ENCODE peak calls at places on chromosomes 6 and 20, in ten cellular contexts. V, L, A, B, N, K, G, S, Q and F are unnamed samples.

GRCh38 chr6:56914791-56915658 is 39.9 kb upstream of the BEND6 start:
- DNase-seq in K (no peak), G (no peak), S (no peak), B (no peak), A (no peak), L (no peak), N (no peak), V (peak; percentile 26), Q (peak; percentile 79), F (no peak)

GRCh38 chr6:98831057-98832031 is 3.0 kb upstream of the POU3F2 start:
- DNase-seq in N (no peak), A (no peak), Q (no peak), B (no peak), V (no peak), G (no peak), K (no peak), L (peak; percentile 57), S (no peak), F (no peak)

GRCh38 chr20:24695529-24696225 is 226.2 kb downstream of the SYNDIG1 start:
- DNase-seq in G (no peak), V (no peak), S (no peak), Q (no peak), K (no peak), B (no peak), A (no peak), L (no peak), N (no peak), F (no peak)

GRCh38 chr6:33014841-33015634 is 5.6 kb upstream of the HLA-DOA start:
- DNase-seq in N (peak; percentile 84), A (peak; percentile 85), Q (peak; percentile 75), K (peak; percentile 68), B (peak; percentile 60), S (peak; percentile 68), V (peak; percentile 87), L (peak; percentile 63), G (peak; percentile 49), F (peak; percentile 78)

GRCh38 chr6:41159415-41160082 is 3.4 kb downstream of the TREM2 start:
- DNase-seq in G (no peak), L (peak; percentile 87), N (no peak), Q (peak; percentile 77), K (no peak), S (no peak), V (peak; percentile 4), B (no peak), A (no peak), F (no peak)

GRCh38 chr6:39224523-39225182 is 4.6 kb downstream of the KCNK5 start:
- DNase-seq in V (no peak), N (no peak), K (no peak), B (no peak), L (no peak), G (no peak), A (no peak), S (no peak), Q (no peak), F (no peak)

GRCh38 chr20:37994512-37994911 is 38.7 kb downstream of the TTI1 start:
- DNase-seq in S (no peak), V (peak; percentile 57), B (no peak), A (no peak), K (no peak), L (no peak), G (no peak), N (peak; percentile 95), Q (no peak), F (no peak)

GRCh38 chr6:121615493-121615892 is 180.0 kb downstream of the GJA1 start:
- DNase-seq in A (peak; percentile 21), S (no peak), G (no peak), L (no peak), B (no peak), Q (no peak), K (no peak), N (no peak), V (no peak), F (no peak)

GRCh38 chr20:64184795-64185194 is 20.5 kb downstream of the MYT1 start:
- DNase-seq in Q (no peak), G (no peak), B (no peak), A (no peak), L (no peak), V (no peak), K (no peak), N (no peak), S (no peak), F (no peak)

GRCh38 chr6:1700283-1700967 is 90.7 kb downstream of the FOXC1 start:
- DNase-seq in L (no peak), K (no peak), S (no peak), G (no peak), N (no peak), B (no peak), V (no peak), A (no peak), Q (no peak), F (no peak)

GRCh38 chr6:137728386-137729349 is 138.4 kb upstream of the TNFAIP3 start:
- DNase-seq in S (peak; percentile 74), N (peak; percentile 93), B (peak; percentile 26), G (no peak), A (peak; percentile 31), L (no peak), Q (no peak), K (no peak), V (peak; percentile 59), F (no peak)

GRCh38 chr6:112571486-112571885 is 224.4 kb downstream of the RFPL4B start:
- DNase-seq in N (peak; percentile 70), B (no peak), V (peak; percentile 13), L (no peak), Q (no peak), K (no peak), A (no peak), G (no peak), S (peak; percentile 12), F (no peak)

GRCh38 chr6:57297505-57297904 is 19.9 kb upstream of the PRIM2 start:
- DNase-seq in V (no peak), L (no peak), Q (no peak), B (no peak), S (no peak), N (no peak), A (no peak), K (no peak), G (no peak), F (no peak)

GRCh38 chr20:62576815-62577214 is 65.5 kb upstream of the SLCO4A1 start:
- DNase-seq in V (peak; percentile 35), S (no peak), A (peak; percentile 28), K (no peak), L (no peak), G (peak; percentile 54), Q (no peak), N (peak; percentile 29), B (no peak), F (no peak)

GRCh38 chr6:34295721-34296120 is 46.9 kb upstream of the SMIM29 start:
- DNase-seq in G (no peak), Q (no peak), B (no peak), V (no peak), K (peak; percentile 12), S (no peak), L (no peak), N (no peak), A (no peak), F (no peak)